ENCODE peak calls at places on chromosomes 11 and 22, in seven cellular contexts. B is GM12892, U is HepG2, O is GM12878, T is SK-N-SH, L is K562, N is H1. K is an unnamed sample.

GRCh38 chr11:9780929-9781328 is 117.1 kb downstream of the SWAP70 start:
- DNase-seq in N (no peak), B (no peak), U (no peak), O (no peak), T (no peak), L (no peak), K (no peak)

GRCh38 chr11:130465259-130465658 is 16.8 kb downstream of the ADAMTS15 start:
- DNase-seq in O (no peak), N (no peak), T (no peak), L (no peak), B (no peak), U (no peak), K (no peak)

GRCh38 chr22:43540570-43540969 is 128.8 kb downstream of the MPPED1 start:
- DNase-seq in L (no peak), O (no peak), N (no peak), B (no peak), T (no peak), U (no peak), K (no peak)

GRCh38 chr11:27012254-27012921 is 18.5 kb downstream of the FIBIN start:
- DNase-seq in N (no peak), L (no peak), T (peak; percentile 19), U (no peak), B (no peak), O (no peak), K (no peak)

GRCh38 chr11:403761-404431 is 9.9 kb downstream of the PKP3 start:
- DNase-seq in B (no peak), O (no peak), L (no peak), U (no peak), N (peak; percentile 43), T (no peak), K (no peak)

GRCh38 chr11:47051217-47051616 is 114.7 kb downstream of the CSTPP1 start:
- DNase-seq in T (no peak), B (no peak), N (no peak), U (no peak), L (no peak), O (no peak), K (no peak)

GRCh38 chr11:70551323-70552166 is 153.2 kb downstream of the CTTN start:
- DNase-seq in L (no peak), O (no peak), T (no peak), U (no peak), B (no peak), N (no peak), K (no peak)

GRCh38 chr11:2465201-2466068 is 20.6 kb downstream of the KCNQ1 start:
- DNase-seq in L (no peak), U (no peak), N (no peak), B (no peak), T (no peak), O (no peak), K (no peak)

GRCh38 chr11:12418019-12418611 is 40.7 kb downstream of the PARVA start:
- DNase-seq in L (no peak), N (no peak), O (no peak), U (no peak), T (no peak), B (no peak), K (no peak)

GRCh38 chr22:22523494-22523893 is 3.4 kb upstream of the ZNF280A start:
- DNase-seq in O (no peak), L (no peak), U (no peak), B (no peak), T (no peak), N (no peak), K (no peak)

GRCh38 chr11:96303067-96303466 is 39.9 kb downstream of the MAML2 start:
- DNase-seq in B (no peak), U (no peak), N (no peak), L (no peak), T (no peak), O (no peak), K (no peak)

GRCh38 chr11:2803186-2804057 is 82.2 kb downstream of the CDKN1C start:
- DNase-seq in L (no peak), U (no peak), N (peak; percentile 46), T (no peak), B (no peak), O (no peak), K (no peak)

GRCh38 chr22:32800158-32800557 is 1.3 kb upstream of the TIMP3 start:
- DNase-seq in N (no peak), T (no peak), U (no peak), O (no peak), L (no peak), B (no peak), K (no peak)

GRCh38 chr11:12235945-12236743 is 125.8 kb downstream of the MICAL2 start:
- DNase-seq in B (no peak), O (peak; percentile 48), T (peak; percentile 55), L (peak; percentile 62), N (no peak), U (peak; percentile 58), K (peak; percentile 25)

GRCh38 chr22:18954333-18954732 is 18.2 kb upstream of the PRODH start:
- DNase-seq in U (peak; percentile 18), N (peak; percentile 94), B (peak; percentile 81), O (no peak), T (peak; percentile 89), L (peak; percentile 76), K (peak; percentile 83)

GRCh38 chr11:109641549-109641948 is 219.6 kb downstream of the C11orf87 start:
- DNase-seq in L (no peak), U (peak; percentile 3), O (no peak), T (no peak), B (no peak), N (no peak), K (no peak)

GRCh38 chr11:44731685-44732411 is 5.1 kb downstream of the TSPAN18 start:
- DNase-seq in T (peak; percentile 81), U (no peak), O (no peak), B (no peak), N (no peak), L (no peak), K (no peak)

GRCh38 chr22:29112102-29112501 is 39.3 kb downstream of the KREMEN1 start:
- DNase-seq in O (no peak), N (no peak), T (no peak), L (no peak), U (no peak), B (no peak), K (no peak)

GRCh38 chr22:40289991-40290459 is 56.3 kb upstream of the ADSL start:
- DNase-seq in N (no peak), T (no peak), O (peak; percentile 26), L (no peak), U (no peak), B (peak; percentile 46), K (no peak)

GRCh38 chr22:43275545-43275981 is 67.6 kb downstream of the SCUBE1 start:
- DNase-seq in L (peak; percentile 34), T (no peak), U (peak; percentile 41), N (peak; percentile 74), B (no peak), O (no peak), K (no peak)

GRCh38 chr11:12185106-12185690 is 74.8 kb downstream of the MICAL2 start:
- DNase-seq in B (no peak), L (no peak), O (no peak), N (no peak), U (no peak), T (no peak), K (no peak)

GRCh38 chr11:103486609-103487008 is 377.4 kb downstream of the DYNC2H1 start:
- DNase-seq in O (no peak), U (no peak), N (no peak), L (no peak), B (no peak), T (no peak), K (no peak)
- TF ChIP-seq TAF1 in O (no peak), U (no peak), N (no peak), L (no peak), B (no peak), T (no peak), K (no peak)

GRCh38 chr22:50640857-50641647 is 13.1 kb upstream of the ARSA start:
- DNase-seq in B (no peak), N (peak; percentile 48), O (no peak), T (no peak), L (no peak), U (no peak), K (no peak)
- TF ChIP-seq POLR2AphosphoS5 in B (no peak), N (no peak), O (no peak), T (no peak), L (no peak), U (no peak), K (no peak)

DNA sequence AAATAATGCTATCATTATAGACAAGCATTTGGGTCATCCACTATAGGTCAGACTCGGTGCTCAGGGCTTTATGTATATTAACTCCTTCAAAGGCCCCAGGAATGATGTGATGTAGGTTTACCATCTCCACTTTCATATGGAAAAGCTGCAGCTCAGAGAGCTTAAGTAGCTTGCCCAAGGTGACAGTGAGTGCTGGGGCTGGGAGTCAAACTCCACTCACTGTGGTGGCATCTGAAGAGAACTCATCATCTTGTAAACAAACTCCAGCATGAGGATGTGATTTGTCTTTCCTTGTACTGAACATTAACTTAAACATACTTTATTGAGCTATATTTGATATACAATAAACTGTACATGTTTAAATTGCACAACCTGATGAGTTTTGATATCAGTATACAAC is 25.4 kb downstream of the TENM4 start:
- DNase-seq in T (no peak), U (no peak), N (no peak), O (no peak), L (no peak), B (no peak), K (no peak)
- TF ChIP-seq TAF1 in T (no peak), U (no peak), N (no peak), O (no peak), L (no peak), B (no peak), K (no peak)

GRCh38 chr11:64887757-64888405 is 9.5 kb upstream of the EHD1 start:
- DNase-seq in N (peak; percentile 98), T (peak; percentile 97), L (peak; percentile 91), U (peak; percentile 46), B (peak; percentile 94), O (no peak), K (peak; percentile 94)

GRCh38 chr11:64890084-64890944 is 11.9 kb upstream of the EHD1 start:
- DNase-seq in N (no peak), U (no peak), B (no peak), O (no peak), L (no peak), T (no peak), K (no peak)

GRCh38 chr11:64888406-64888757 is 10.0 kb upstream of the EHD1 start:
- DNase-seq in O (no peak), N (no peak), T (no peak), L (no peak), U (no peak), B (no peak), K (no peak)

GRCh38 chr11:64887234-64887756 is 8.9 kb upstream of the EHD1 start:
- DNase-seq in L (no peak), B (no peak), U (no peak), T (no peak), N (no peak), O (no peak), K (no peak)

DNA sequence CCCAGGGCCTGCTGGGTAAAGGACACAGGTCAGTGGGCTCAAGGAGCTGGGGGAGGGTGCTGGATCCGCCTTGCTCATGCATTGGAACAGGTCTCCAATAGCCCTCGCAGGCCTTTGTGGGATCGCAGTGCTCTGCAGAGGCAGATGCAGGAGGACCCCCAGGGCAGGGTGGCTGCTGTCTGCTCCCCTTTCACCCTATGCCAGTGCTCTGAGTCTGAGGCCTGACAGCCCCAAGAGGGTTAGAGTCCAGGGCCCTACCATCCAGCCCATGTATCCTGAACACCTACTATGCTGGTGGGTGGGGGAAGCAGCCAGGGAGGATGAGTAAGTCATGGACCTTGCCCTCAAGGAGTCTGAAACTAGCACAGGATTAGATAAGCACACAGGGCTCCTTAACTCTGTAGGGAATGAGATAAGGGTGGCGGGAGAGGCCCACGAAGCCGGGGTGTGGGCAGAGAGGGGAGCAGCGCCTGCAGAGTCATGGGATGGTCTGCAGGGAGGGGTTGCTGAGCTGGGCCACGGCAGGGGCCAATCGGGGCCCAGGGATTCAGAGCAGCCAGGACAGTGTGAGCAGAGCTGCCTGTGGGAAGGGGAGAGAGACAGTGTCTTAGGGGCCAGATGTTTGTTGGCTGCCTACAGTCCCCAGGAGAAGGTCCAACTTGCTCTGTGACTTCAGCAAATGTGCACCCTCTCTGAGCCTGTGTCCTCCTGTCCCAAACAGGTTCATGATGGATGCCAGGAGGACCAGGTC is 10.5 kb upstream of the EHD1 start:
- DNase-seq in N (no peak), U (peak; percentile 41), L (peak; percentile 93), T (no peak), O (no peak), B (no peak), K (no peak)
- TF ChIP-seq POLR2AphosphoS5 in N (no peak), U (peak; percentile 36), L (peak; percentile 98), T (no peak), O (no peak), B (no peak), K (no peak)